ENCODE peak calls at places on chromosome 5, in five cellular contexts. J is left ventricle myocardium inferior, W is nephron progenitor cell, P is cardiac muscle cell, K is body of pancreas. L is an unnamed sample.

GRCh38 chr5:69202497-69202896 is 13.1 kb downstream of the CENPH start:
- DNase-seq in W (no peak), P (no peak), K (no peak), J (no peak), L (no peak)

GRCh38 chr5:157519579-157520253 is 55.9 kb downstream of the ADAM19 start:
- DNase-seq in W (no peak), K (no peak), J (no peak), P (no peak), L (no peak)

GRCh38 chr5:98638701-98639100 is 134.8 kb upstream of the RGMB start:
- DNase-seq in K (no peak), J (no peak), P (peak; percentile 86), W (no peak), L (no peak)

GRCh38 chr5:136193396-136193935 is 504 bp upstream of the SMIM32 start:
- DNase-seq in J (no peak), P (no peak), W (no peak), K (no peak), L (no peak)

GRCh38 chr5:178227138-178227659 is 5.4 kb downstream of the PHYKPL start:
- DNase-seq in P (no peak), J (peak; percentile 5), K (no peak), W (no peak), L (no peak)

GRCh38 chr5:168865973-168866372 is 286.8 kb upstream of the PANK3 start:
- DNase-seq in J (no peak), P (no peak), K (no peak), W (peak; percentile 56), L (no peak)

GRCh38 chr5:131974956-131975726 is 29.7 kb upstream of the MEIKIN start:
- DNase-seq in J (no peak), K (no peak), W (no peak), P (no peak), L (no peak)

GRCh38 chr5:135129307-135129706 is 95.3 kb upstream of the PITX1 start:
- DNase-seq in K (no peak), P (no peak), W (no peak), J (no peak), L (peak; percentile 46)

GRCh38 chr5:158245513-158245912 is 386.6 kb upstream of the CLINT1 start:
- DNase-seq in W (no peak), J (no peak), P (no peak), K (no peak), L (no peak)

GRCh38 chr5:137186759-137187461 is 312.2 kb downstream of the SPOCK1 start:
- DNase-seq in P (peak; percentile 75), W (no peak), K (no peak), J (peak; percentile 26), L (no peak)

GRCh38 chr5:157390179-157390923 is 69.7 kb upstream of the NIPAL4 start:
- DNase-seq in W (no peak), J (no peak), P (peak; percentile 43), K (no peak), L (peak; percentile 92)

GRCh38 chr5:17218353-17219005 is 1.0 kb downstream of the BASP1 start:
- DNase-seq in J (peak; percentile 23), P (peak; percentile 86), W (peak; percentile 45), K (peak; percentile 17), L (no peak)

GRCh38 chr5:131810510-131811249 is 13.9 kb upstream of the FNIP1 start:
- DNase-seq in W (no peak), J (no peak), P (peak; percentile 27), K (no peak), L (peak; percentile 19)

GRCh38 chr5:160514866-160515265 is 93.2 kb downstream of the PTTG1 start:
- DNase-seq in P (no peak), K (no peak), W (no peak), J (no peak), L (no peak)

GRCh38 chr5:104977530-104977929 is 1414.9 kb upstream of the NUDT12 start:
- DNase-seq in J (no peak), P (no peak), W (no peak), K (no peak), L (no peak)

GRCh38 chr5:136749016-136749415 is 383.7 kb upstream of the TRPC7 start:
- DNase-seq in K (no peak), J (no peak), W (no peak), P (no peak), L (no peak)

GRCh38 chr5:72106922-72107873 is at the start of gene MAP1B:
- DNase-seq in J (peak; percentile 64), P (peak; percentile 82), K (peak; percentile 22), W (peak; percentile 84), L (peak; percentile 48)

GRCh38 chr5:138370537-138370936 is 18.1 kb downstream of the KDM3B start:
- DNase-seq in J (no peak), K (no peak), P (no peak), W (no peak), L (no peak)

GRCh38 chr5:54659651-54660050 is 142.1 kb downstream of the SNX18 start:
- DNase-seq in K (no peak), W (no peak), J (no peak), P (no peak), L (no peak)

GRCh38 chr5:116475232-116475828 is 99.3 kb downstream of the SEMA6A start:
- DNase-seq in W (no peak), J (no peak), K (no peak), P (no peak), L (no peak)

GRCh38 chr5:116468583-116468982 is 106.0 kb downstream of the SEMA6A start:
- DNase-seq in W (no peak), P (no peak), J (no peak), K (no peak), L (no peak)

GRCh38 chr5:116476903-116477537 is 97.6 kb downstream of the SEMA6A start:
- DNase-seq in K (no peak), P (peak; percentile 42), J (no peak), W (no peak), L (peak; percentile 17)

GRCh38 chr5:116473706-116474105 is 100.9 kb downstream of the SEMA6A start:
- DNase-seq in W (peak; percentile 13), J (no peak), K (no peak), P (no peak), L (peak; percentile 41)

DNA sequence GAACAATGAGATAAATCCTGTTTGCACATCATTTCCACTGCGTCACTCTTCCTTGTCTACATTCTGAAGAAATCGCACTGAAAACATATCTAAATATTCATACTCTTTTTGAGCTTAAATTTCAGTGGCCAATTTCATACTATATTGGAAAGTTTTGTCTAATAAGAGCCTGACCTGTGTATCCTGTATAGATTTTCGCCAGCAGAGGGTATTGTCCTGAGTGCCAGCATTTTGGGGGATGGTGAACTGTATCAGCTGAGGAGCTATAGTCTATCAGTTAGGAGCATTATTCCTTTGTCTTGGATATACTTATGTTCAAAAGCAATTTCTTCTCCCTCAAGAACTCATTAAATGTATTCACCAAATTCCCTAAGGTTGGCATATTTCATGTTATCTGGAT is 102.3 kb downstream of the SEMA6A start:
- DNase-seq in J (no peak), K (no peak), W (no peak), P (no peak), L (no peak)
- TF ChIP-seq CTCF in J (no peak), K (no peak), W (no peak), P (no peak), L (no peak)

GRCh38 chr5:139711067-139711851 is 63.1 kb downstream of the CXXC5 start:
- DNase-seq in P (peak; percentile 52), J (peak; percentile 30), K (peak; percentile 43), W (peak; percentile 81), L (peak; percentile 46)
- TF ChIP-seq CTCF in P (peak; percentile 25), J (peak; percentile 15), K (no peak), W (no peak), L (no peak)

DNA sequence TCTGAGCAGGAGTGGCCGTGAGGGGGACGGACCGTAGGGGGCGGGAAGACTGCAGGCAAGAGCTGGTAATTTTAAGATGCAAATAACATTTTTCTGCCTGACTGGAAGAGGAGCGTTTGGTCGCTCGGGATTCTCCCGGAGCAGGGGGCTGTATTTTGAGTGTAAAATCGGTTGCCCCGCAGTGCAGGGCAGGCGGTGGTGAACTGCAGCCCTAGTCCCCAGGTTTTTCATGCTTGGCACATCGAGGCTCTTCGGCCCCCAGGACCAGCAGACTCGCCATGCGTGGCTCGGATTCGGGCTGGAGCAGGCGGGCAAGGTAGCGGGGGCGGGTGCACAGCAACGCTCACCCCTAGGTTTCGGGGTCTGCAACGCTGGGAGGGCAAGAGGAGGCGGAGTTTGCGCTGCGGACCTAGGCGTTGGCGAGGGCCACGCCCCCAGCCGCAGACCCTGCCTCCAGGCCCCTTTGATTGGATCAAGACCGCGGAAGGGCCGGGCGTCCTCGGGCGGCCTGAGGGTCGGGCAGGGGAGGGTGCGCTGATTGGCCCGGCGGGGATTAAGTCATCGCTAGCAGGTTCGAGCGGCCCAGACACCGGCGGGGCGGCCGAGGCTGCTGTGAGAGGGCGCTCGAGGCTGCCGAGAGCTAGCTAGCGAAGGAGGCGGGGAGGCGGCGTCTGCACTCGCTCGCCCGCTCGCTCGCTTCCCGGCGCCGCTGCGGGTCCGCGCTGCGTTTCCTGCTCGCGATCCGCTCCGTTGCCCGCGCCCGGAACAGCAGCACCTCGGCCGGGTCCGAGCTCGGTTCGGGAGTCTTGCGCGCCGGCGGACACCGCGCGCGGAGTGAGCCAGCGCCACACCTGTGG is at the start of gene ARHGAP26:
- DNase-seq in K (peak; percentile 98), P (peak; percentile 98), J (peak; percentile 99), W (peak; percentile 96), L (peak; percentile 99)
- TF ChIP-seq CTCF in K (no peak), P (peak; percentile 41), J (peak; percentile 42), W (no peak), L (peak; percentile 11)

DNA sequence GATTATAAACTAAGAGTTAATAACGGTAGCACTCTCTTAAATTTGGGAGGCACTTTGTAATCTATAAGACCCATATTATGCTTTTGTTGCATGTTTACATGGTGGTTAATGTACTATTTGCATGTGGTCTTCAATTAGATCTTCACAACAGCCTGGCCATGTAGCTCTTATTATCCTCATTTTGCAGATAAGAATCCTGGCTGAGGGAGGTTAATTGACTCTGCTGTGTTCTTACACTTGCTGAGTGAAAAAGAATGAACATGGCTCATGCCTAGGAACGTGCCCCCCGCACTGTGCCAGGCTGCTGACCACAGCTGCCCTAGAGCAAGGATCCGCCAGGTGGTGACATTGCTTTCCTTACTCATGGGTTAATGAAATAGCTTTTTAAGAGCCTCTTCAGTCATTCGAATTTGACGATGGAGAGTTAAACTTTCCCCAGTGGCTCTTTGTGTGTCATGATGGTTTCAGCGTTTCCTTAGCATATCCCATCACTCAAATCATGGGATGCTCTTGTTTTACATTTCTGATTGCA is 97.9 kb downstream of the CDH6 start:
- DNase-seq in P (peak; percentile 50), K (no peak), W (no peak), J (no peak), L (no peak)
- TF ChIP-seq CTCF in P (peak; percentile 43), K (no peak), W (no peak), J (no peak), L (no peak)